ENCODE peak calls at places on chromosomes 7 and 10, in nine cellular contexts. One of them, this sample, is unnamed.

GRCh38 chr7:154859747-154860620 is 142.9 kb downstream of the PAXIP1 start:
- DNase-seq in PC-3: no peak
- DNase-seq in EH: no peak
- DNase-seq in endothelial cell of umbilical vein: no peak
- DNase-seq in tibial artery: no peak
- DNase-seq in GM23248: no peak
- DNase-seq in posterior cingulate gyrus: no peak
- DNase-seq in NCI-H774: no peak
- DNase-seq in T1000: no peak
- DNase-seq in this sample: no peak

GRCh38 chr10:18649364-18649959 is 1.9 kb downstream of the NSUN6 start:
- DNase-seq in NCI-H774: no peak
- DNase-seq in posterior cingulate gyrus: no peak
- DNase-seq in EH: no peak
- DNase-seq in GM23248: no peak
- DNase-seq in T1000: no peak
- DNase-seq in PC-3: no peak
- DNase-seq in tibial artery: no peak
- DNase-seq in endothelial cell of umbilical vein: no peak
- DNase-seq in this sample: no peak

GRCh38 chr10:101566333-101567164 is 21.5 kb downstream of the POLL start:
- DNase-seq in tibial artery: peak; percentile 48
- DNase-seq in NCI-H774: peak; percentile 19
- DNase-seq in EH: peak; percentile 25
- DNase-seq in T1000: no peak
- DNase-seq in posterior cingulate gyrus: peak; percentile 47
- DNase-seq in GM23248: peak; percentile 40
- DNase-seq in PC-3: peak; percentile 15
- DNase-seq in endothelial cell of umbilical vein: peak; percentile 14
- DNase-seq in this sample: peak; percentile 32

GRCh38 chr10:5910323-5911100 is 20.5 kb downstream of the FBH1 start:
- DNase-seq in GM23248: no peak
- DNase-seq in PC-3: no peak
- DNase-seq in T1000: no peak
- DNase-seq in NCI-H774: no peak
- DNase-seq in endothelial cell of umbilical vein: no peak
- DNase-seq in posterior cingulate gyrus: no peak
- DNase-seq in tibial artery: peak; percentile 15
- DNase-seq in EH: no peak
- DNase-seq in this sample: no peak

GRCh38 chr7:155836216-155837125 is 24.2 kb upstream of the SHH start:
- DNase-seq in GM23248: no peak
- DNase-seq in posterior cingulate gyrus: no peak
- DNase-seq in endothelial cell of umbilical vein: no peak
- DNase-seq in PC-3: no peak
- DNase-seq in T1000: no peak
- DNase-seq in EH: no peak
- DNase-seq in NCI-H774: no peak
- DNase-seq in tibial artery: peak; percentile 40
- DNase-seq in this sample: no peak

GRCh38 chr7:75776295-75776971 is 4.4 kb upstream of the CCL26 start:
- DNase-seq in tibial artery: no peak
- DNase-seq in PC-3: peak; percentile 94
- DNase-seq in posterior cingulate gyrus: no peak
- DNase-seq in EH: peak; percentile 94
- DNase-seq in GM23248: peak; percentile 92
- DNase-seq in endothelial cell of umbilical vein: no peak
- DNase-seq in T1000: peak; percentile 17
- DNase-seq in NCI-H774: no peak
- DNase-seq in this sample: peak; percentile 64

GRCh38 chr7:125149151-125149550 is 219.5 kb upstream of the POT1 start:
- DNase-seq in NCI-H774: no peak
- DNase-seq in T1000: no peak
- DNase-seq in PC-3: no peak
- DNase-seq in EH: no peak
- DNase-seq in tibial artery: no peak
- DNase-seq in endothelial cell of umbilical vein: peak; percentile 9
- DNase-seq in GM23248: no peak
- DNase-seq in posterior cingulate gyrus: no peak
- DNase-seq in this sample: peak; percentile 45

GRCh38 chr7:69773535-69774225 is 175.4 kb downstream of the AUTS2 start:
- DNase-seq in PC-3: no peak
- DNase-seq in T1000: no peak
- DNase-seq in NCI-H774: no peak
- DNase-seq in tibial artery: no peak
- DNase-seq in endothelial cell of umbilical vein: no peak
- DNase-seq in EH: no peak
- DNase-seq in posterior cingulate gyrus: no peak
- DNase-seq in GM23248: no peak
- DNase-seq in this sample: no peak

GRCh38 chr7:24982917-24983316 is 2.9 kb upstream of the OSBPL3 start:
- DNase-seq in endothelial cell of umbilical vein: no peak
- DNase-seq in tibial artery: no peak
- DNase-seq in EH: peak; percentile 17
- DNase-seq in T1000: no peak
- DNase-seq in PC-3: peak; percentile 26
- DNase-seq in posterior cingulate gyrus: no peak
- DNase-seq in GM23248: peak; percentile 35
- DNase-seq in NCI-H774: no peak
- DNase-seq in this sample: no peak

GRCh38 chr7:80135306-80136104 is 874 bp downstream of the GNAI1 start:
- DNase-seq in endothelial cell of umbilical vein: no peak
- DNase-seq in T1000: no peak
- DNase-seq in GM23248: peak; percentile 69
- DNase-seq in posterior cingulate gyrus: peak; percentile 41
- DNase-seq in tibial artery: peak; percentile 65
- DNase-seq in PC-3: peak; percentile 18
- DNase-seq in EH: peak; percentile 49
- DNase-seq in NCI-H774: no peak
- DNase-seq in this sample: peak; percentile 71

GRCh38 chr7:92403760-92404074 is 43.6 kb upstream of the GATAD1 start:
- DNase-seq in tibial artery: no peak
- DNase-seq in GM23248: no peak
- DNase-seq in EH: no peak
- DNase-seq in endothelial cell of umbilical vein: no peak
- DNase-seq in T1000: no peak
- DNase-seq in posterior cingulate gyrus: no peak
- DNase-seq in PC-3: no peak
- DNase-seq in NCI-H774: no peak
- DNase-seq in this sample: no peak

GRCh38 chr10:50310560-50311174 is 59.4 kb upstream of the ASAH2 start:
- DNase-seq in NCI-H774: no peak
- DNase-seq in posterior cingulate gyrus: no peak
- DNase-seq in tibial artery: no peak
- DNase-seq in T1000: no peak
- DNase-seq in GM23248: no peak
- DNase-seq in endothelial cell of umbilical vein: no peak
- DNase-seq in PC-3: peak; percentile 84
- DNase-seq in EH: no peak
- DNase-seq in this sample: no peak

This sample was measured in adipocyte.